ENCODE peak calls at places on chromosomes 12 and 14, in five cellular contexts. One of them, this sample, is unnamed.
A peak's percentile ranks its signal among the peaks of the same experiment; 100 is the strongest.

GRCh38 chr14:22095845-22096510 is 422.4 kb upstream of the OR4E1 start:
- DNase-seq in thoracic aorta: no peak
- DNase-seq in SJSA1: no peak
- DNase-seq in fibroblast of villous mesenchyme: no peak
- DNase-seq in cardiac muscle cell: peak; percentile 16
- DNase-seq in this sample: no peak

GRCh38 chr14:102776761-102777710 is at the start of gene TRAF3:
- DNase-seq in fibroblast of villous mesenchyme: peak; percentile 66
- DNase-seq in SJSA1: peak; percentile 76
- DNase-seq in thoracic aorta: no peak
- DNase-seq in cardiac muscle cell: peak; percentile 82
- DNase-seq in this sample: no peak

GRCh38 chr14:69848156-69848555 is 31.1 kb upstream of the SMOC1 start:
- DNase-seq in SJSA1: no peak
- DNase-seq in fibroblast of villous mesenchyme: no peak
- DNase-seq in thoracic aorta: no peak
- DNase-seq in cardiac muscle cell: no peak
- DNase-seq in this sample: no peak

GRCh38 chr12:118544569-118544968 is 168.2 kb downstream of the SUDS3 start:
- DNase-seq in thoracic aorta: no peak
- DNase-seq in SJSA1: no peak
- DNase-seq in cardiac muscle cell: no peak
- DNase-seq in fibroblast of villous mesenchyme: peak; percentile 40
- DNase-seq in this sample: no peak

GRCh38 chr14:81205639-81206038 is 15.1 kb downstream of the GTF2A1 start:
- DNase-seq in cardiac muscle cell: no peak
- DNase-seq in SJSA1: no peak
- DNase-seq in fibroblast of villous mesenchyme: no peak
- DNase-seq in thoracic aorta: no peak
- DNase-seq in this sample: no peak

GRCh38 chr12:8065991-8066594 is at the start of gene C3AR1:
- DNase-seq in SJSA1: no peak
- DNase-seq in thoracic aorta: no peak
- DNase-seq in fibroblast of villous mesenchyme: peak; percentile 82
- DNase-seq in cardiac muscle cell: peak; percentile 73
- DNase-seq in this sample: no peak

GRCh38 chr14:26401170-26401968 is 196.5 kb downstream of the NOVA1 start:
- DNase-seq in cardiac muscle cell: no peak
- DNase-seq in thoracic aorta: no peak
- DNase-seq in fibroblast of villous mesenchyme: peak; percentile 17
- DNase-seq in SJSA1: no peak
- DNase-seq in this sample: no peak

GRCh38 chr12:54147186-54147585 is 41.6 kb downstream of the SMUG1 start:
- DNase-seq in fibroblast of villous mesenchyme: peak; percentile 10
- DNase-seq in thoracic aorta: no peak
- DNase-seq in SJSA1: no peak
- DNase-seq in cardiac muscle cell: no peak
- DNase-seq in this sample: no peak

GRCh38 chr12:100154472-100155247 is 12.0 kb upstream of the BLTP3B start:
- DNase-seq in thoracic aorta: no peak
- DNase-seq in fibroblast of villous mesenchyme: peak; percentile 63
- DNase-seq in SJSA1: peak; percentile 71
- DNase-seq in cardiac muscle cell: peak; percentile 73
- DNase-seq in this sample: no peak

GRCh38 chr14:104473649-104474574 is 105.7 kb upstream of the C14orf180 start:
- DNase-seq in fibroblast of villous mesenchyme: no peak
- DNase-seq in SJSA1: no peak
- DNase-seq in cardiac muscle cell: no peak
- DNase-seq in thoracic aorta: no peak
- DNase-seq in this sample: no peak

GRCh38 chr14:104476437-104476836 is 103.1 kb upstream of the C14orf180 start:
- DNase-seq in fibroblast of villous mesenchyme: no peak
- DNase-seq in cardiac muscle cell: no peak
- DNase-seq in thoracic aorta: no peak
- DNase-seq in SJSA1: no peak
- DNase-seq in this sample: no peak

GRCh38 chr14:104475802-104476201 is 103.8 kb upstream of the C14orf180 start:
- DNase-seq in thoracic aorta: no peak
- DNase-seq in fibroblast of villous mesenchyme: no peak
- DNase-seq in cardiac muscle cell: no peak
- DNase-seq in SJSA1: no peak
- DNase-seq in this sample: no peak

GRCh38 chr14:104477117-104477623 is 102.4 kb upstream of the C14orf180 start:
- DNase-seq in fibroblast of villous mesenchyme: no peak
- DNase-seq in thoracic aorta: no peak
- DNase-seq in cardiac muscle cell: no peak
- DNase-seq in SJSA1: no peak
- DNase-seq in this sample: no peak

DNA sequence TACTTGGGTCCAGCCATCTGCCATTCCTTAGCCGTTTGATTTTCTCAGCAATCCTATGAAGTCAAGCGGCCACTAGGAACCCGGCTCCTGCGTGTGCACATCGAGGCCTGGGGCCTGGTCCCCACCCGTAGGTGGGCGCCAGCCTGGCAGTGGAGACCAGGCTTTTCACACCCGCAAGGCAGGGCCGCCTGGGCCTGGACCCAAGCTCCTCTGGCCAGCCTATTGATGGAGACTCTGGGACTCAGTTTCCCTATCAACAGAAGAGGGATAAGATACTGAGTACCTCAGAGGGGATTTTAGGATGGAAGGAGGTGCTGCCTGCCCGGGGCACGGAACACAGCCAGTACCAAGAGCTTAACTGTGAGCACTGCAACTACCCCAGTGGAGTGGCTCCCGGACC is 104.3 kb upstream of the C14orf180 start:
- DNase-seq in SJSA1: no peak
- DNase-seq in thoracic aorta: no peak
- DNase-seq in cardiac muscle cell: no peak
- DNase-seq in fibroblast of villous mesenchyme: no peak
- DNase-seq in this sample: no peak
- H3K4me3 ChIP-seq in SJSA1: no peak overlapping the region
- H3K4me3 ChIP-seq in thoracic aorta: no peak overlapping the region
- H3K4me3 ChIP-seq in cardiac muscle cell: no peak overlapping the region
- H3K4me3 ChIP-seq in fibroblast of villous mesenchyme: no peak overlapping the region
- H3K4me3 ChIP-seq in this sample: no peak overlapping the region

GRCh38 chr12:42130670-42131402 is 13.8 kb downstream of the GXYLT1 start:
- DNase-seq in SJSA1: no peak
- DNase-seq in fibroblast of villous mesenchyme: peak; percentile 63
- DNase-seq in thoracic aorta: no peak
- DNase-seq in cardiac muscle cell: peak; percentile 70
- DNase-seq in this sample: no peak
- H3K4me3 ChIP-seq in SJSA1: no peak overlapping the region
- H3K4me3 ChIP-seq in fibroblast of villous mesenchyme: peak overlapping the region; percentile 12
- H3K4me3 ChIP-seq in thoracic aorta: peak overlapping the region; percentile 22
- H3K4me3 ChIP-seq in cardiac muscle cell: no peak overlapping the region
- H3K4me3 ChIP-seq in this sample: no peak overlapping the region

GRCh38 chr12:52781399-52782082 is 4.4 kb upstream of the KRT76 start:
- DNase-seq in thoracic aorta: no peak
- DNase-seq in SJSA1: peak; percentile 90
- DNase-seq in cardiac muscle cell: no peak
- DNase-seq in fibroblast of villous mesenchyme: no peak
- DNase-seq in this sample: no peak

GRCh38 chr12:52777566-52777965 is 421 bp upstream of the KRT76 start:
- DNase-seq in SJSA1: no peak
- DNase-seq in thoracic aorta: no peak
- DNase-seq in fibroblast of villous mesenchyme: no peak
- DNase-seq in cardiac muscle cell: no peak
- DNase-seq in this sample: no peak

GRCh38 chr12:52778833-52779232 is 1.7 kb upstream of the KRT76 start:
- DNase-seq in SJSA1: peak; percentile 88
- DNase-seq in fibroblast of villous mesenchyme: no peak
- DNase-seq in thoracic aorta: no peak
- DNase-seq in cardiac muscle cell: no peak
- DNase-seq in this sample: no peak

GRCh38 chr12:52782502-52782901 is 5.4 kb upstream of the KRT76 start:
- DNase-seq in cardiac muscle cell: no peak
- DNase-seq in SJSA1: peak; percentile 92
- DNase-seq in thoracic aorta: no peak
- DNase-seq in fibroblast of villous mesenchyme: no peak
- DNase-seq in this sample: no peak

DNA sequence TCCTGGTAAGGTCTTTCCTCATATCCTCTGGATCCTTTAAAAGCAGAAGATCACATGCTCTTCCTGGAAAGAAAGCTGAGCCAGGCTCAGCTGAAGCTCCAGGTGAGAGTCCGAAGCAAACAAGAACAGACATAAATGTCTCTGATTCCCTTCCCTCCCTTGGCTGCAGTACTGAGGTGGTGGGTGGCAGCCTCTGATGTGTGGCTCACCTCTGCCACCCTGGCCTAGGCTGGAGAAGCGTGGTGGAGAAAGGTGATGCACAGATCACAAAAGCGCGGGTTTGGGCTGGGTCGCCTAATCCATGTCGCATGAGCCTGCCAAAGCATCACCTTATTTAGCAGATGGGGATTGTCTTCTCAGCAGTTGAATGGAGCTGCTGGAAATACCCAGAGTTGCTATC is 2.8 kb upstream of the KRT76 start:
- DNase-seq in SJSA1: peak; percentile 86
- DNase-seq in thoracic aorta: no peak
- DNase-seq in cardiac muscle cell: no peak
- DNase-seq in fibroblast of villous mesenchyme: no peak
- DNase-seq in this sample: no peak
- H3K4me3 ChIP-seq in SJSA1: no peak overlapping the region
- H3K4me3 ChIP-seq in thoracic aorta: no peak overlapping the region
- H3K4me3 ChIP-seq in cardiac muscle cell: no peak overlapping the region
- H3K4me3 ChIP-seq in fibroblast of villous mesenchyme: no peak overlapping the region
- H3K4me3 ChIP-seq in this sample: no peak overlapping the region

DNA sequence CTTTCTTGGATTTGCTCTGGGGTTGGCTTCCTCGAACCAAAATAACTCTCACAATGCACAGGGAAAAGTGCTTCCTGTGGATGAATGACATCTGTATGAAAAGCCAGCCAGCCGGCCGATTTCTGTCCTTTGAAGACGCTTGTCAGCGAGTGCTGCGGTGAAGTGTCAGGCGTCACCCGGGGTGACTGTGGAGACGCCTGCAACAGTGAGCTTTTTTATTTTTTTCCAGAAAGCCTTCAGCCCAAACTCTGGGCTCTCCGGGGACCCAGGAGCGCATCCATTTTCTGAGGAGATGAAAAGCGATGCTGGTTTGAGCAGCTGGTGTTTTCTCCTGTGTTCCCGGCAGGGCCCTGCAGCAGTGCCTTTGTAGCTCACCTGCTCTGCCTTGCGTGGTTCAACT is 147.9 kb upstream of the MYL2 start:
- DNase-seq in SJSA1: no peak
- DNase-seq in cardiac muscle cell: no peak
- DNase-seq in fibroblast of villous mesenchyme: no peak
- DNase-seq in thoracic aorta: no peak
- DNase-seq in this sample: no peak
- H3K4me3 ChIP-seq in SJSA1: no peak overlapping the region
- H3K4me3 ChIP-seq in cardiac muscle cell: no peak overlapping the region
- H3K4me3 ChIP-seq in fibroblast of villous mesenchyme: no peak overlapping the region
- H3K4me3 ChIP-seq in thoracic aorta: no peak overlapping the region
- H3K4me3 ChIP-seq in this sample: no peak overlapping the region

GRCh38 chr14:49623387-49623786 is 2.8 kb downstream of the MGAT2 start:
- DNase-seq in SJSA1: no peak
- DNase-seq in thoracic aorta: no peak
- DNase-seq in cardiac muscle cell: no peak
- DNase-seq in fibroblast of villous mesenchyme: no peak
- DNase-seq in this sample: no peak
- H3K4me3 ChIP-seq in SJSA1: no peak overlapping the region
- H3K4me3 ChIP-seq in thoracic aorta: no peak overlapping the region
- H3K4me3 ChIP-seq in cardiac muscle cell: no peak overlapping the region
- H3K4me3 ChIP-seq in fibroblast of villous mesenchyme: peak overlapping the region; percentile 88
- H3K4me3 ChIP-seq in this sample: peak overlapping the region; percentile 31

GRCh38 chr14:90399541-90400444 is 3.0 kb downstream of the CALM1 start:
- DNase-seq in thoracic aorta: peak; percentile 82
- DNase-seq in SJSA1: peak; percentile 87
- DNase-seq in cardiac muscle cell: peak; percentile 93
- DNase-seq in fibroblast of villous mesenchyme: peak; percentile 93
- DNase-seq in this sample: peak; percentile 71

GRCh38 chr14:90400904-90401561 is 4.2 kb downstream of the CALM1 start:
- DNase-seq in fibroblast of villous mesenchyme: no peak
- DNase-seq in SJSA1: no peak
- DNase-seq in thoracic aorta: no peak
- DNase-seq in cardiac muscle cell: no peak
- DNase-seq in this sample: no peak

GRCh38 chr14:90398841-90399540 is 2.2 kb downstream of the CALM1 start:
- DNase-seq in SJSA1: no peak
- DNase-seq in cardiac muscle cell: no peak
- DNase-seq in thoracic aorta: no peak
- DNase-seq in fibroblast of villous mesenchyme: no peak
- DNase-seq in this sample: no peak

GRCh38 chr14:90403065-90403464 is 6.2 kb downstream of the CALM1 start:
- DNase-seq in cardiac muscle cell: no peak
- DNase-seq in fibroblast of villous mesenchyme: no peak
- DNase-seq in thoracic aorta: no peak
- DNase-seq in SJSA1: no peak
- DNase-seq in this sample: no peak

GRCh38 chr14:90402009-90402408 is 5.2 kb downstream of the CALM1 start:
- DNase-seq in SJSA1: no peak
- DNase-seq in fibroblast of villous mesenchyme: no peak
- DNase-seq in thoracic aorta: no peak
- DNase-seq in cardiac muscle cell: no peak
- DNase-seq in this sample: no peak
- H3K4me3 ChIP-seq in SJSA1: no peak overlapping the region
- H3K4me3 ChIP-seq in fibroblast of villous mesenchyme: no peak overlapping the region
- H3K4me3 ChIP-seq in thoracic aorta: no peak overlapping the region
- H3K4me3 ChIP-seq in cardiac muscle cell: no peak overlapping the region
- H3K4me3 ChIP-seq in this sample: no peak overlapping the region

GRCh38 chr12:109308534-109309440 is at the start of gene FOXN4:
- DNase-seq in fibroblast of villous mesenchyme: no peak
- DNase-seq in SJSA1: no peak
- DNase-seq in thoracic aorta: no peak
- DNase-seq in cardiac muscle cell: no peak
- DNase-seq in this sample: no peak
- H3K4me3 ChIP-seq in fibroblast of villous mesenchyme: no peak within 1 kb of the TSS
- H3K4me3 ChIP-seq in SJSA1: no peak within 1 kb of the TSS
- H3K4me3 ChIP-seq in thoracic aorta: peak within 1 kb of the TSS; percentile 64
- H3K4me3 ChIP-seq in cardiac muscle cell: peak within 1 kb of the TSS; percentile 50
- H3K4me3 ChIP-seq in this sample: peak within 1 kb of the TSS; percentile 34